ENCODE peak calls at places on chromosomes 7 and 10, in four cellular contexts. U is GM12878, T is Panc1, W is K562. R is an unnamed sample.

GRCh38 chr7:15168489-15168888 is 265.9 kb upstream of the DGKB start:
- DNase-seq in T (no peak), W (no peak), U (no peak), R (no peak)

GRCh38 chr7:150620617-150621371 is 11.4 kb downstream of the GIMAP6 start:
- DNase-seq in W (no peak), U (no peak), T (no peak), R (no peak)

GRCh38 chr10:119928411-119928810 is 35.9 kb downstream of the SEC23IP start:
- DNase-seq in U (no peak), W (no peak), T (no peak), R (no peak)

GRCh38 chr10:29435809-29436501 is 147.1 kb downstream of the LYZL1 start:
- DNase-seq in T (no peak), W (no peak), U (no peak), R (no peak)

GRCh38 chr7:13312327-13312726 is 624.9 kb downstream of the ARL4A start:
- DNase-seq in T (no peak), U (no peak), W (peak; percentile 18), R (peak; percentile 6)

GRCh38 chr10:24390146-24390700 is 181.3 kb downstream of the KIAA1217 start:
- DNase-seq in T (no peak), U (no peak), W (no peak), R (no peak)

GRCh38 chr7:155962191-155962967 is 150.1 kb upstream of the SHH start:
- DNase-seq in U (peak; percentile 1), W (no peak), T (no peak), R (peak; percentile 84)

GRCh38 chr10:5648494-5649457 is 17.6 kb downstream of the ASB13 start:
- DNase-seq in T (no peak), W (no peak), U (no peak), R (no peak)

GRCh38 chr7:29888006-29888405 is 81.7 kb downstream of the WIPF3 start:
- DNase-seq in U (no peak), W (no peak), T (no peak), R (no peak)

GRCh38 chr10:124117879-124118278 is 24.5 kb upstream of the CHST15 start:
- DNase-seq in W (no peak), T (no peak), U (no peak), R (no peak)

GRCh38 chr7:38411404-38411803 is 138.0 kb upstream of the TARP start:
- DNase-seq in U (no peak), T (no peak), W (peak; percentile 54), R (peak; percentile 21)

DNA sequence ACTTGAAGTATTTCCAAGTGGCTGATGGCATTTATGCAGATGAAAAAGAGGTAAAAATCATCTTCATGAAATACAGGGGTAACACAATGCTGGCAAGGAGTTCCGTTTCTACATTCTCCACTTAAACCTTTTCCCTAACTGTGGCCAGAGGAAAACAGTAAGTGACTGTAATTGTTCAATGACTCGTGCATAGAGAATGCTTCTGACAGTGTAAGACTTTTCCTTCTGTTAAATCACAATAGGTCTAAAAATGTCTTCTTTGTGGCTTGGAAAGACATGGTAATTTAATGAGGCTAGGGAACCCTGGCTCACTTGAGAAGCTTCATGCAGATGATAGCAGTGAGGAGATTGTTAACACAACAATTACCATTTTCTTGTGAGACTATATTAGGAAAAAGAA is 50.3 kb upstream of the RSU1 start:
- DNase-seq in W (no peak), U (no peak), T (no peak), R (peak; percentile 19)
- TF ChIP-seq POLR2AphosphoS5 in W (no peak), U (no peak), T (no peak), R (no peak)

GRCh38 chr7:11345621-11346020 is 371.9 kb downstream of the PHF14 start:
- DNase-seq in U (no peak), W (no peak), T (no peak), R (no peak)
- H3K4me3 ChIP-seq in U (no peak overlapping the region), W (no peak overlapping the region), T (no peak overlapping the region), R (no peak overlapping the region)

DNA sequence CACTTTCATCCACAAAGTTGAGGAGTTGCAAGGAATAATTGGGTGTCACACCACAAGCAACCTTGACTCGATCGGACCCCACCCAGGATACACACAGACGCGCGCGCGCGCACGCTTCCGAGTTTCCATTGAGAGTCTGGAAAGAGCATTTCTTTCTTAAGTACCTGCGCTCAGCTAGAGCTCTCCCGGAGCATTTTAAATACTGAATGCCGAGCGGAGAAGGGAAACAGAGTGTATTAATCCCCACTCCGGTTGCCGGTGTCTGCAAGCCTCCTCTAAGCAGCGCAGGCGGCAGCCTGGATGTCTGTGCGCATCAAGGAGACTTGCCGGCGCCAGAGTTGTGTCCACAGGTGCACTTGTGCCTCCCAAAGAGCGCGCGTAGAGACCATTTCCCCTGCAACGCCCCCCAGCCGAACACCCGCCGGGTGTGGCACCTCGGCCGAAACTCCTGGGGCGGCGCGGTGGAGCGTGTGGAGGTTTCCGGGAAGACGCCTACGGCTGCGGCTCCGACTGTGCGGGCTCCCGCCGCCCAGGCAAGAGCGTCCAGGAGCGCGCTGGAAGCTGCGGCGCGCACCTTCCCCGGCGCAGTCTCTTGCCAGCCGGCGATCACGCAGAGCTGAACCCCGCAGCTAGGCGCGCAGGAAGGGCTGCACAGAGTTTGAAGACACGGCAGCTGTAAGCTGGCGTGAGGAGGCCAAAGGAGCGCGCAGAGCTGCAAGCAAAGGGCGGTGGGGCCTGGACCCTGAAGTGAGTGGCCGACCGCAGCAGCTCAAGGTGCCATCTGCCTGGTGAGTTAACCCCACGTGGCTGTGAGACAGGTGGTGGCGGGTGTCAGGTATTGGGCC is 1.1 kb upstream of the FEZF1 start:
- DNase-seq in T (no peak), U (no peak), W (no peak), R (peak; percentile 26)
- TF ChIP-seq SIN3A in T (no peak), U (no peak), W (no peak), R (no peak)

GRCh38 chr7:11206131-11206921 is 232.7 kb downstream of the PHF14 start:
- DNase-seq in U (no peak), T (no peak), W (no peak), R (no peak)
- TF ChIP-seq POLR2AphosphoS5 in U (no peak), T (no peak), W (no peak), R (no peak)

GRCh38 chr10:98402513-98402912 is 12.5 kb downstream of the PYROXD2 start:
- DNase-seq in T (no peak), W (peak; percentile 25), U (no peak), R (no peak)

GRCh38 chr10:98404571-98405396 is 10.2 kb downstream of the PYROXD2 start:
- DNase-seq in U (no peak), W (peak; percentile 44), T (no peak), R (no peak)

GRCh38 chr10:98405422-98405821 is 9.6 kb downstream of the PYROXD2 start:
- DNase-seq in U (no peak), T (no peak), W (no peak), R (no peak)

GRCh38 chr10:98402931-98403717 is 11.9 kb downstream of the PYROXD2 start:
- DNase-seq in W (no peak), T (no peak), U (no peak), R (no peak)

DNA sequence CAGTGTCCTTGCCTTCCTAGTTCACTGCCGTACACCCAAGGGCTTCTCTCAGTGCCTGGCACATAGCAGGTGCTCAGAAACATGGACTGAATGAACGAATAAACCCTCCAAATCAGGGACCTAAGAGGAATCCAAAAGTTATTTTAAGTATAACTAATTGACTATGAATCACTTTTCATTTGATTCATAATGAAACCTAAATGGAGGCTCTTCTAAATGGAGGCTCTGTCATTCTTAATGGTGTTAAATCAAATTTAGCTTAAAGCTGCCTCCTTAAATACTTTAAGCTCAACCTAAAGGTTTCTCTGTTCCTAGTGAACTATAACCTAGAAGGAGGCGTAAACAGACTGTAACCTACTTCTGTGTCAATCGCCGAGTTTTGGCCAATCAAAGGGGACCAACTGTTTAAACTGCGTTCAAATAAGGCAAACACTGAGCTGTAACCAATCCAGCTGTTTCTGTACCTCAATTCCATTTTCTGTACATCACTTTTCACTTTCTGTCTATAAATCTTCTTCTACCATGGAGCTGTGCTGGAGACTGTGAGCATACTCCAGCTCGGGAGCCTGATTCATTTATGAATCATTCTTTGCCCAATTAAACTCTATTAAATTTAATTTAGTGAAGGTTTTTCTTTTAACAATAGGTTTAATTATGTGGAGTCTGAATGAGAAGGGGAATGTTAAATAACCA is 11.0 kb downstream of the PYROXD2 start:
- DNase-seq in T (no peak), U (no peak), W (no peak), R (no peak)
- H3K4me3 ChIP-seq in T (no peak overlapping the region), U (peak overlapping the region; percentile 37), W (no peak overlapping the region), R (no peak overlapping the region)

GRCh38 chr10:48476279-48476982 is 128.4 kb downstream of the ARHGAP22 start:
- DNase-seq in T (no peak), W (no peak), U (no peak), R (no peak)
- TF ChIP-seq SIN3A in T (no peak), W (no peak), U (no peak), R (no peak)

DNA sequence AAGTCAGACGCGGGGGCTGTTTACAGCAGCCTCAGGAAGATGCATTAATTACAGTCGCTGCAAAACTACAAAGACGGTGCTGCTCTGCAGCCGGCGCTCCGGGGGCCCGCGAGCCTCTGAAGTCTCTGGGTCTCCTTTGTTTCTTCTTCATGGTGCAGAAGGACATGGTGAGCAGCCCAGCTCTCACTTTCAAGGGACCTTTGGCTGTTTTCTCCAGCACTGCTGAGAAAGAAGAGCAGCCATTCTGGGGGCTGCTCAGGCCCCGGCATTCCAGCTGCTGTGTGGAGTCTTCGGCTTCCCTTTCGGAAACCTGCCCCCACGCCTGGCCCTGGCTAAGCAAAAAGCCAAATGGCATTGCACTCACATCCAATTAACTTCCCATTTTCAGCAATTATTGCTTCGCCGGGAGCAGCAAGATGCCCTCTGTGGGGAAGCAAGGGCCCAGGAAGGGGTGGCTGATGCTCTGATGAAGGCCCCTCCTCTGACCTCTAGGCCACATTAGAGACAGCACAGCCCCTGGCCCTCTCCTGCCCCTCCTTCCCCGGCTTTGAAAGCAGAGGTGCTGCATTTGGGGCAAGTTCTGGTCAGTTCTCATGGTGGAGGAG is 555.7 kb downstream of the PTPRN2 start:
- DNase-seq in U (no peak), T (no peak), W (no peak), R (no peak)
- TF ChIP-seq POLR2AphosphoS5 in U (no peak), T (no peak), W (no peak), R (no peak)

GRCh38 chr10:86958831-86959736 is 685 bp downstream of the SNCG start:
- DNase-seq in T (no peak), U (no peak), W (peak; percentile 94), R (peak; percentile 62)
- H3K4me3 ChIP-seq in T (peak overlapping the region; percentile 2), U (no peak overlapping the region), W (peak overlapping the region; percentile 49), R (peak overlapping the region; percentile 57)

R was measured in HCT116.